ENCODE peak calls at places on chromosome 18, in seven cellular contexts. Z is epithelial cell of esophagus, S is GM06990, N is osteocyte, Q is ovary, D is AG09309, O is HL-60. A is an unnamed sample.

GRCh38 chr18:74775239-74775638 is 177.6 kb downstream of the ZNF407 start:
- DNase-seq in D (no peak), Q (no peak), N (no peak), O (no peak), Z (peak), S (no peak), A (no peak)

GRCh38 chr18:24021505-24021904 is 7.0 kb downstream of the TTC39C start:
- DNase-seq in Z (no peak), D (no peak), N (no peak), O (peak), Q (no peak), S (no peak), A (no peak)

GRCh38 chr18:50559750-50560680 is at the start of gene MAPK4:
- DNase-seq in N (no peak), D (no peak), Z (peak), Q (peak), O (peak), S (no peak), A (peak)

GRCh38 chr18:10057401-10057800 is 143.6 kb downstream of the VAPA start:
- DNase-seq in S (no peak), Z (no peak), O (peak), D (no peak), N (no peak), Q (no peak), A (no peak)

GRCh38 chr18:25230658-25231326 is 121.2 kb downstream of the ZNF521 start:
- DNase-seq in D (peak), Q (peak), Z (peak), O (no peak), S (no peak), N (no peak), A (peak)

GRCh38 chr18:8001711-8002110 is 434.6 kb downstream of the PTPRM start:
- DNase-seq in O (no peak), Q (no peak), N (no peak), S (no peak), D (no peak), Z (no peak), A (no peak)

GRCh38 chr18:41391616-41392610 is 563.1 kb upstream of the PIK3C3 start:
- DNase-seq in Z (peak), S (peak), O (no peak), N (peak), Q (peak), D (no peak), A (no peak)

GRCh38 chr18:54148151-54148550 is 76.3 kb downstream of the MBD2 start:
- DNase-seq in Q (no peak), D (no peak), N (no peak), S (no peak), Z (no peak), O (no peak), A (no peak)

GRCh38 chr18:79795446-79795845 is 2.3 kb upstream of the KCNG2 start:
- DNase-seq in N (no peak), O (no peak), S (no peak), Z (peak), D (no peak), Q (no peak), A (no peak)

GRCh38 chr18:62183578-62184195 is 3.2 kb downstream of the PIGN start:
- DNase-seq in D (peak), S (no peak), Z (peak), Q (no peak), O (no peak), N (no peak), A (no peak)

GRCh38 chr18:43405097-43405496 is 127.8 kb upstream of the SYT4 start:
- DNase-seq in N (no peak), S (no peak), O (no peak), Q (no peak), D (no peak), Z (peak), A (no peak)

GRCh38 chr18:79516441-79516931 is 120.8 kb downstream of the NFATC1 start:
- DNase-seq in N (peak), Z (no peak), O (no peak), S (no peak), Q (no peak), D (no peak), A (peak)

GRCh38 chr18:36783792-36784191 is 45.0 kb downstream of the TPGS2 start:
- DNase-seq in N (no peak), S (no peak), Q (no peak), O (no peak), Z (no peak), D (no peak), A (no peak)

GRCh38 chr18:10160251-10160650 is 246.4 kb downstream of the VAPA start:
- DNase-seq in Q (no peak), D (no peak), S (no peak), N (no peak), Z (no peak), O (no peak), A (no peak)

GRCh38 chr18:59565957-59566356 is 131.3 kb downstream of the CCBE1 start:
- DNase-seq in Z (no peak), D (no peak), O (no peak), S (no peak), Q (no peak), N (no peak), A (no peak)

GRCh38 chr18:76369791-76370555 is 125.1 kb downstream of the ZNF516 start:
- DNase-seq in Q (no peak), D (no peak), Z (no peak), N (no peak), O (no peak), S (no peak), A (peak)

GRCh38 chr18:3216987-3217386 is 2.8 kb downstream of the MYOM1 start:
- DNase-seq in N (peak), O (no peak), Z (no peak), Q (no peak), D (no peak), S (no peak), A (no peak)

GRCh38 chr18:3832211-3832610 is 382.2 kb downstream of the TGIF1 start:
- DNase-seq in D (no peak), Q (no peak), Z (no peak), S (no peak), O (no peak), N (no peak), A (no peak)

GRCh38 chr18:68172842-68173549 is 541.9 kb downstream of the TMX3 start:
- DNase-seq in N (no peak), Z (peak), D (no peak), S (no peak), Q (no peak), O (no peak), A (no peak)

GRCh38 chr18:59516356-59517155 is 157.5 kb upstream of the LMAN1 start:
- DNase-seq in Z (peak), Q (no peak), D (peak), O (no peak), N (no peak), S (no peak), A (peak)

GRCh38 chr18:59011786-59012185 is 127.9 kb upstream of the SEC11C start:
- DNase-seq in S (peak), N (no peak), D (no peak), Q (no peak), O (no peak), Z (no peak), A (no peak)

GRCh38 chr18:50284226-50284885 is 3.0 kb upstream of the MBD1 start:
- DNase-seq in D (no peak), O (no peak), N (no peak), S (no peak), Q (peak), Z (peak), A (no peak)

GRCh38 chr18:6660334-6660733 is 69.2 kb upstream of the ARHGAP28 start:
- DNase-seq in S (no peak), Q (no peak), Z (no peak), O (no peak), D (no peak), N (no peak), A (no peak)

GRCh38 chr18:35458271-35458670 is 39.5 kb downstream of the INO80C start:
- DNase-seq in D (no peak), O (no peak), Q (no peak), S (no peak), Z (no peak), N (no peak), A (no peak)

GRCh38 chr18:54717673-54718435 is 110.4 kb upstream of the RAB27B start:
- DNase-seq in Q (no peak), N (no peak), D (no peak), O (no peak), Z (peak), S (peak), A (no peak)

GRCh38 chr18:73881396-73881795 is 266.2 kb downstream of the FBXO15 start:
- DNase-seq in O (no peak), Z (no peak), N (no peak), S (no peak), D (no peak), Q (no peak), A (no peak)

GRCh38 chr18:54531402-54532065 is 59.5 kb upstream of the DYNAP start:
- DNase-seq in O (no peak), S (no peak), Q (no peak), N (no peak), Z (peak), D (no peak), A (no peak)

GRCh38 chr18:4831791-4832375 is 365.2 kb downstream of the AKAIN1 start:
- DNase-seq in S (no peak), Z (peak), Q (no peak), N (no peak), O (no peak), D (no peak), A (no peak)

GRCh38 chr18:55650363-55650870 is 62.4 kb upstream of the TCF4 start:
- DNase-seq in N (no peak), Q (no peak), O (no peak), Z (peak), S (no peak), D (no peak), A (no peak)

GRCh38 chr18:11989966-11990380 is 8.7 kb downstream of the IMPA2 start:
- DNase-seq in N (no peak), Q (no peak), Z (no peak), S (no peak), D (no peak), O (no peak), A (peak)

GRCh38 chr18:58766164-58766563 is 94.9 kb downstream of the MALT1 start:
- DNase-seq in S (no peak), O (no peak), Q (no peak), Z (no peak), D (no peak), N (peak), A (no peak)

DNA sequence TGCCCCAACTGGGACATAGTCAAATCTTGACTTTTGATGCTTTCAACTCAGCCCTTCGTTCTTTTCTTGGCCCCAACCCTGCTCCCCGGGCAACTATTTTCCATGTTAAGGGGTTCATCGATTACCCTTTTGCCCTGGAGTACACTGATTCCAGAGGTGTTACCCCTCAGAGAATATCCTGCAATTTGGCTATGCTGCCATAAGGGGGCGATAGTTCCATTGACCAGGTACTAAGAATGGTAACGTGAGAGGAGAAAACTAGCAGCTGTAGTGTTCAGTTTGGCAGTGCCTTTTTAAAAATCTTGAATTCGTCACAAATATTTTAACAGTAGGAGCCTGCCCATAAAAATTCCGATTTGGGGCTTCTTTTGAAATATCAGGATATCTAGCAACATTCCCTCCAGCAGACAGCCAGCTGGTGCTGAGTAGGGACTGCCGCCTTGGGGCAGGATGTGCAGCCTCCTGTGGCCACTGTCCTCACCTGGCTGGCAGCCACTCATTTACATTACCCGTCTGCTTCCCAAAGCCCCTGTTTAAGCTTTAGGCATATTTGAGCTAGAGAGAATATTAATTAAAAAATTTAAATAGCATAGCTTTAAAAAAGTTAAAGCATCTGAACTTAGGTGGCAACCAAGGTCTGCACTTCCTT is 146.3 kb upstream of the SKOR2 start:
- DNase-seq in O (peak), S (no peak), N (no peak), Z (no peak), D (no peak), Q (no peak), A (no peak)
- TF ChIP-seq CTCF in O (peak), S (peak), N (peak), Z (no peak), D (peak), Q (no peak), A (no peak)

GRCh38 chr18:48924621-48925601 is 25.9 kb downstream of the SMAD7 start:
- DNase-seq in D (no peak), N (no peak), S (no peak), O (no peak), Q (peak), Z (no peak), A (no peak)
- TF ChIP-seq CTCF in D (no peak), N (peak), S (no peak), O (no peak), Q (no peak), Z (no peak), A (no peak)

DNA sequence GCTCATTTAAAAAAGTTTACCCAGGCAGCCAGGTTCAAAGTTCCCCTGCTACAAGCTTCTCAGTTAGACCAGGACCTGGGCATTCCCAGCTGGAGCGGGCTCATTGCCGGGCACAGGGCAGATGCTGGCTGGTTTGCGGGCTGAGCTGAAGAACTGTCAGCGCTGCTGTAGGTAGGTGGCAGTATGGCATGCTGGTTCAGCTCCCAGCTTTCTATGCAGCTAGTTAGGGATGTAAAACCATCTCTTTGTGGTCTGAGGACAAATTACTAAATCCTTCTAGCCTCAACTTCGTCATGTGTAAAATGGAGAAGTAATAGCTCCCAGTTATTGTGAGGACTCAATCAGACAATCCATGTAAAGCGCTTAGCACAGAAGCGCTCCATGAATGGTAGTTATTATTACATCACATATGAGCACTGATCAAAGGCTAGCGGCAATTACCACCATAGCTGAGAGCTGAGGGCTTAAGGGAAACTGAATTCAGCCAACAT is 2.4 kb upstream of the LDLRAD4 start:
- DNase-seq in S (no peak), O (peak), Z (peak), Q (peak), D (peak), N (no peak), A (peak)
- TF ChIP-seq CTCF in S (peak), O (peak), Z (peak), Q (peak), D (peak), N (peak), A (peak)

DNA sequence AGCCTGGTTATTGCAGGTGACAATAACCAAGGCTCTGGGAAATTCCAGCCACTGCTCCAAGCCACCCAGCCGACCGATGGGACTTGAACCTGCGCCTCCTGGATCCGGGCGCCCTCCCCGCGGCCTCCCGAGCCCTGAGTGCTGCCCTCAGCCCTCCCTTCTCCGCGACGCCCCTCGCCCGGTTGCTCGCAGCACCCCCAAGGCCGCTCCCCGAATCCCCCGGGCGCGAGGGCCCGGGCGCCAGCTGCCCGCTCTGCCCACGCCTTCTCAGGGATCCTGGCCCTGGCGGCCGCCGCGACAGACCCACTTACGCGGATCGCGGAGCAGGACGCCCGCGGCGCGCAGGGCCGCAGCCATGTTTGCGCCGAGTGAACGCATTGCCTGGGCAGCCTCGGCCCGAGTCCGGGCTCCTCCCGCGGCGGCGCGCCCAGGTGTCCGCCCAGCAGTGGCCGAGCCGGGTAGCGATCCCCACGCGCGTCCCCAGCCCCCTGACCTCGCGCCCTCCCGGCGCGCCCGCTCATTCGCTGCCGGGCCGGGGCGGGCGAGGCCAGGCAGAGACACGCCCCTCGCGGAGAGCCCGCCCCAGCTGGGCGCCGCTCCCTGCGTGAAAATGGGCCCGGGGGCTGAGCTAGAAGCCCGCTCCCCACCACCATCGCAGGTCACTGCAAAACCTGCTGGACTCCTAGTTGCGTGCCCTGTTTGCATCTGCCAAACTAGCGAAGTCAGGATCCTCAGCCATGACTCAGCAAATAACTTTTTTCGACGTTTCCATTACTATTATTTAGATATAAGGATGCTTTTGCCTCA is at the start of gene FECH:
- DNase-seq in Q (peak), O (peak), Z (peak), S (peak), N (peak), D (peak), A (peak)
- TF ChIP-seq CTCF in Q (no peak), O (no peak), Z (no peak), S (no peak), N (no peak), D (no peak), A (no peak)

DNA sequence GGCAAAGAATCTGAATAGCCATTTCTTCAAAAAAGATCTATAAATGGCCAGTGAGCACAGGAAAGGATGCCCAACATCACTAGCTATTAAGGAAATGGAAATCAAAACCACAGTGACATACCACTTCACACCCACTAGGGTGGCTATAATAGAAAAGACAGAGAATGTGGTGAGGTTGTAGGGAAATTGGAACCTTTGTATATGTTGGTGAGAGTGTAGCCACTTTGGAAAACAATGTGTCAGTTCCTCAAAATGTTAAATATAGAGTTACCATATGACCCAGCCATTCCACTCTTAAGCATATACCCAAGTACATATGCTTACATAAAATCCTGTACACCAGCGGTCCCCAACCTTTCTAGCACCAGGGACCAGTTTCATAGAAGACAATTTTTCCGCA is 152.8 kb downstream of the SMAD2 start:
- DNase-seq in O (no peak), S (no peak), N (no peak), Z (no peak), D (no peak), Q (no peak), A (no peak)
- TF ChIP-seq CTCF in O (no peak), S (no peak), N (no peak), Z (no peak), D (no peak), Q (no peak), A (no peak)